ENCODE peak calls at places on chromosomes 3 and 15, in seven cellular contexts. T is tibial artery, X is HL-60, J is fibroblast of lung, Z is pancreas, I is fibroblast of villous mesenchyme, C is astrocyte. U is an unnamed sample.

GRCh38 chr3:70466096-70466495 is 153.7 kb upstream of the MDFIC2 start:
- DNase-seq in T (no peak), X (no peak), J (no peak), Z (no peak), I (no peak), C (no peak), U (no peak)

GRCh38 chr3:127196002-127196401 is 3.1 kb downstream of the PRR23E start:
- DNase-seq in T (no peak), X (no peak), J (no peak), Z (no peak), I (no peak), C (no peak), U (no peak)

GRCh38 chr3:98110191-98110908 is 20.2 kb upstream of the OR5H1 start:
- DNase-seq in T (no peak), X (no peak), J (no peak), Z (no peak), I (no peak), C (no peak), U (no peak)

GRCh38 chr3:128537091-128537703 is 44.2 kb upstream of the GATA2 start:
- DNase-seq in T (no peak), X (no peak), J (no peak), Z (no peak), I (no peak), C (no peak), U (no peak)

GRCh38 chr3:11600501-11601282 is 43.0 kb downstream of the VGLL4 start:
- DNase-seq in T (peak), X (no peak), J (peak), Z (peak), I (peak), C (peak), U (peak)

GRCh38 chr15:56537881-56538280 is 72.9 kb upstream of the MNS1 start:
- DNase-seq in T (no peak), X (peak), J (no peak), Z (no peak), I (no peak), C (peak), U (no peak)

GRCh38 chr15:40743466-40743865 is 11.6 kb downstream of the RMDN3 start:
- DNase-seq in T (no peak), X (no peak), J (no peak), Z (no peak), I (no peak), C (no peak), U (no peak)

GRCh38 chr3:52193059-52193458 is 4.9 kb upstream of the ALAS1 start:
- DNase-seq in T (no peak), X (no peak), J (peak), Z (no peak), I (no peak), C (no peak), U (no peak)

GRCh38 chr3:193673845-193674244 is 80.8 kb downstream of the OPA1 start:
- DNase-seq in T (no peak), X (no peak), J (no peak), Z (no peak), I (no peak), C (no peak), U (no peak)

GRCh38 chr3:52775877-52776276 is 1.5 kb upstream of the ITIH1 start:
- DNase-seq in T (no peak), X (no peak), J (no peak), Z (no peak), I (no peak), C (no peak), U (no peak)

GRCh38 chr3:129892857-129893615 is 475 bp downstream of the TMCC1 start:
- DNase-seq in T (peak), X (no peak), J (peak), Z (no peak), I (no peak), C (peak), U (peak)

GRCh38 chr3:194869482-194870169 is 183.9 kb downstream of the FAM43A start:
- DNase-seq in T (no peak), X (no peak), J (peak), Z (no peak), I (peak), C (peak), U (peak)

GRCh38 chr3:51620543-51620942 is 50.5 kb upstream of the TEX264 start:
- DNase-seq in T (no peak), X (no peak), J (peak), Z (no peak), I (peak), C (peak), U (peak)

GRCh38 chr15:43134157-43134637 is 811 bp downstream of the TMEM62 start:
- DNase-seq in T (no peak), X (no peak), J (no peak), Z (no peak), I (no peak), C (no peak), U (no peak)

GRCh38 chr3:34948431-34948971 is 690.8 kb upstream of the ARPP21 start:
- DNase-seq in T (no peak), X (no peak), J (no peak), Z (no peak), I (no peak), C (peak), U (peak)

GRCh38 chr3:119580148-119580760 is 962 bp downstream of the ADPRH start:
- DNase-seq in T (peak), X (no peak), J (no peak), Z (peak), I (no peak), C (no peak), U (no peak)

GRCh38 chr15:63463793-63464192 is 40.6 kb upstream of the USP3 start:
- DNase-seq in T (no peak), X (no peak), J (no peak), Z (no peak), I (no peak), C (no peak), U (no peak)

GRCh38 chr3:146469206-146470017 is at the start of gene PLSCR2:
- DNase-seq in T (peak), X (no peak), J (peak), Z (peak), I (no peak), C (no peak), U (no peak)

GRCh38 chr3:34895841-34896240 is 743.5 kb upstream of the ARPP21 start:
- DNase-seq in T (no peak), X (no peak), J (no peak), Z (no peak), I (no peak), C (no peak), U (no peak)

GRCh38 chr3:18809640-18810305 is 338.5 kb upstream of the KCNH8 start:
- DNase-seq in T (no peak), X (no peak), J (no peak), Z (no peak), I (peak), C (no peak), U (no peak)

GRCh38 chr15:45648521-45649200 is 13.8 kb downstream of the SQOR start:
- DNase-seq in T (no peak), X (no peak), J (no peak), Z (peak), I (peak), C (peak), U (peak)

GRCh38 chr15:58957101-58957973 is 23.9 kb upstream of the SLTM start:
- DNase-seq in T (no peak), X (no peak), J (peak), Z (peak), I (peak), C (no peak), U (peak)

GRCh38 chr3:160771811-160772459 is 15.9 kb downstream of the PPM1L start:
- DNase-seq in T (no peak), X (no peak), J (no peak), Z (no peak), I (peak), C (no peak), U (no peak)

GRCh38 chr15:25787855-25788521 is 75.1 kb downstream of the ATP10A start:
- DNase-seq in T (peak), X (no peak), J (peak), Z (no peak), I (peak), C (peak), U (peak)

GRCh38 chr15:40365016-40365415 is 7.0 kb downstream of the DISP2 start:
- DNase-seq in T (no peak), X (no peak), J (no peak), Z (no peak), I (no peak), C (no peak), U (no peak)

GRCh38 chr3:101259485-101260341 is 60.7 kb downstream of the IMPG2 start:
- DNase-seq in T (no peak), X (no peak), J (no peak), Z (no peak), I (no peak), C (no peak), U (no peak)

GRCh38 chr3:191414286-191414685 is 46.7 kb upstream of the PYDC2 start:
- DNase-seq in T (no peak), X (no peak), J (no peak), Z (no peak), I (no peak), C (peak), U (no peak)
- TF ChIP-seq CTCF in T (no peak), X (no peak), J (no peak), Z (no peak), I (no peak), C (no peak), U (no peak)

GRCh38 chr15:48332642-48333034 is 1.4 kb downstream of the DUT start:
- DNase-seq in T (no peak), X (no peak), J (no peak), Z (no peak), I (no peak), C (no peak), U (no peak)
- H3K4me3 ChIP-seq in T (peak), X (peak), J (peak), Z (no peak), I (peak), C (peak), U (peak)

GRCh38 chr15:92187975-92188374 is 205.7 kb upstream of the ST8SIA2 start:
- DNase-seq in T (no peak), X (no peak), J (no peak), Z (no peak), I (no peak), C (no peak), U (no peak)
- TF ChIP-seq CTCF in T (no peak), X (no peak), J (no peak), Z (no peak), I (no peak), C (no peak), U (no peak)

GRCh38 chr3:179182892-179183291 is 34.7 kb downstream of the PIK3CA start:
- DNase-seq in T (no peak), X (no peak), J (no peak), Z (no peak), I (no peak), C (no peak), U (peak)
- H3K4me3 ChIP-seq in T (no peak), X (no peak), J (no peak), Z (no peak), I (no peak), C (no peak), U (no peak)

DNA sequence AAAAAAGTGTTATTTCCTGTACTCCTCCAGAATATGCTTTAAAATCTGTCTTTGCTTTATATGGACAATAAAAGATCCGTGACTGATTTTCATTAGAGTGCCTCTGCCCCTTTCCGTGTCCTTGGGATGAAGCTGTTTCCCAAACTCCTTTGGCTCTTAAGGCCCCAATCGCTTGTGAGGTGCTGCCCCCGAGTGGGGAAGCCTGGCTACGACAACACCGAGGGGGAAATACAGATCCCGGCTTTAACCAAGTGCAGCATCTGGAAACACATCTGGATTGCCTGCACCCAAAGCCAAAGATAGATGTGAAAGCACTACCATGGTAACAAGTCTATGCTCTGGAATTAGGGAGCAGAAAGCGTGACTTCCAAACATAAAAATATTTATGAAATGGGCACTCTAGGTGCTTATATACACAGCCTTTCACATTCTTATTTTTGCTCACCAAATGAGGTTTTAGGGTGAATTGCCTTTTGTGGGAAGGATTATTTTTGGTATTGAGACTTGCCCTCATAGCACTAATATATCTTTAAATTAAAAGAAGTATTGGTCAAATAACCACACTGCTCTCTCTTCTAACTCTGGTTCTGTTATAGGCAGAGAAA is 40.6 kb upstream of the ADCY5 start:
- DNase-seq in T (peak), X (peak), J (peak), Z (no peak), I (peak), C (peak), U (peak)
- TF ChIP-seq CTCF in T (peak), X (peak), J (peak), Z (peak), I (peak), C (peak), U (peak)

GRCh38 chr3:72100062-72100511 is 315.1 kb upstream of the PROK2 start:
- DNase-seq in T (no peak), X (no peak), J (no peak), Z (no peak), I (no peak), C (no peak), U (no peak)
- H3K4me3 ChIP-seq in T (peak), X (peak), J (no peak), Z (no peak), I (no peak), C (peak), U (no peak)

GRCh38 chr3:90092994-90093393 is 985.6 kb downstream of the EPHA3 start:
- DNase-seq in T (no peak), X (peak), J (peak), Z (no peak), I (peak), C (peak), U (peak)
- TF ChIP-seq CTCF in T (peak), X (peak), J (peak), Z (peak), I (peak), C (peak), U (peak)